ENCODE peak calls at places on chromosomes 4 and X, in four cellular contexts. N is endothelial cell of umbilical vein, M is IMR-90, F is K562. A is an unnamed sample.

GRCh38 chr4:37822220-37822619 is 4.3 kb upstream of the PGM2 start:
- DNase-seq in N (no peak), M (no peak), F (no peak), A (no peak)

GRCh38 chr4:148344382-148344781 is 97.8 kb downstream of the NR3C2 start:
- DNase-seq in N (peak), M (no peak), F (no peak), A (no peak)

GRCh38 chr4:113106076-113106475 is 56.6 kb downstream of the ANK2 start:
- DNase-seq in N (no peak), M (peak), F (no peak), A (no peak)

GRCh38 chrX:72467171-72467570 is 105.5 kb downstream of the HDAC8 start:
- DNase-seq in N (no peak), M (no peak), F (no peak), A (no peak)

GRCh38 chrX:69387559-69388487 is 116.3 kb upstream of the NALF2 start:
- DNase-seq in N (peak), M (peak), F (peak), A (no peak)

GRCh38 chr4:110586137-110586850 is 36.6 kb downstream of the PITX2 start:
- DNase-seq in N (peak), M (peak), F (no peak), A (no peak)

GRCh38 chr4:38565271-38566199 is 98.5 kb upstream of the KLF3 start:
- DNase-seq in N (no peak), M (peak), F (no peak), A (no peak)

GRCh38 chr4:47526281-47526680 is 41.2 kb downstream of the ATP10D start:
- DNase-seq in N (peak), M (peak), F (no peak), A (no peak)

GRCh38 chrX:119512145-119512800 is 44.0 kb downstream of the SLC25A5 start:
- DNase-seq in N (peak), M (peak), F (peak), A (no peak)

GRCh38 chrX:136183175-136183574 is 35.8 kb downstream of the FHL1 start:
- DNase-seq in N (no peak), M (no peak), F (no peak), A (no peak)

GRCh38 chr4:85402371-85402770 is 72.6 kb upstream of the ARHGAP24 start:
- DNase-seq in N (no peak), M (peak), F (no peak), A (no peak)

GRCh38 chr4:119005888-119006287 is 117.2 kb downstream of the SYNPO2 start:
- DNase-seq in N (no peak), M (no peak), F (no peak), A (no peak)

GRCh38 chr4:173039617-173040176 is 128.9 kb upstream of the GALNT7 start:
- DNase-seq in N (no peak), M (no peak), F (no peak), A (no peak)

GRCh38 chr4:54754394-54754793 is 96.6 kb downstream of the KIT start:
- DNase-seq in N (no peak), M (no peak), F (no peak), A (no peak)

GRCh38 chrX:130055899-130056298 is 54.4 kb downstream of the ELF4 start:
- DNase-seq in N (no peak), M (no peak), F (no peak), A (no peak)

GRCh38 chr4:158496030-158496741 is 25.5 kb upstream of the RXFP1 start:
- DNase-seq in N (peak), M (no peak), F (peak), A (no peak)

GRCh38 chr4:178320003-178320402 is 877.8 kb upstream of the AGA start:
- DNase-seq in N (no peak), M (no peak), F (no peak), A (no peak)

GRCh38 chr4:7024336-7024890 is 18.8 kb upstream of the TADA2B start:
- DNase-seq in N (no peak), M (no peak), F (no peak), A (no peak)

GRCh38 chr4:162201673-162202072 is 37.9 kb upstream of the FSTL5 start:
- DNase-seq in N (no peak), M (no peak), F (no peak), A (no peak)

GRCh38 chr4:6909113-6909969 is at the start of gene TBC1D14:
- DNase-seq in N (peak), M (peak), F (peak), A (no peak)

GRCh38 chr4:54548831-54549460 is 108.8 kb upstream of the KIT start:
- DNase-seq in N (no peak), M (no peak), F (no peak), A (no peak)

GRCh38 chr4:17055788-17056187 is 157.3 kb upstream of the LDB2 start:
- DNase-seq in N (peak), M (peak), F (no peak), A (no peak)

GRCh38 chr4:127781303-127782024 is 658 bp upstream of the HSPA4L start:
- DNase-seq in N (no peak), M (peak), F (no peak), A (no peak)

GRCh38 chrX:49260221-49260985 is 4.1 kb downstream of the FOXP3 start:
- DNase-seq in N (no peak), M (no peak), F (no peak), A (no peak)

GRCh38 chr4:139720806-139721205 is 55.2 kb downstream of the MGST2 start:
- DNase-seq in N (no peak), M (peak), F (no peak), A (no peak)

GRCh38 chrX:153672531-153673397 is 849 bp downstream of the PNCK start:
- DNase-seq in N (no peak), M (no peak), F (peak), A (no peak)

GRCh38 chrX:413322-414201 is 26.9 kb upstream of the PPP2R3B start:
- DNase-seq in N (peak), M (peak), F (no peak), A (no peak)

GRCh38 chrX:39767446-39767845 is 330.3 kb downstream of the BCOR start:
- DNase-seq in N (no peak), M (peak), F (no peak), A (no peak)

GRCh38 chr4:57102050-57102564 is 8.1 kb downstream of the IGFBP7 start:
- DNase-seq in N (peak), M (peak), F (no peak), A (no peak)

GRCh38 chrX:67700607-67701006 is 156.8 kb downstream of the AR start:
- DNase-seq in N (no peak), M (no peak), F (no peak), A (no peak)

GRCh38 chrX:12137982-12138365 is 299 bp upstream of the FRMPD4 start:
- DNase-seq in N (no peak), M (no peak), F (no peak), A (no peak)

GRCh38 chr4:663438-664428 is 10.3 kb downstream of the ATP5ME start:
- DNase-seq in N (no peak), M (no peak), F (no peak), A (no peak)
- TF ChIP-seq FOS in N (no peak), M (no peak), F (no peak), A (no peak)

DNA sequence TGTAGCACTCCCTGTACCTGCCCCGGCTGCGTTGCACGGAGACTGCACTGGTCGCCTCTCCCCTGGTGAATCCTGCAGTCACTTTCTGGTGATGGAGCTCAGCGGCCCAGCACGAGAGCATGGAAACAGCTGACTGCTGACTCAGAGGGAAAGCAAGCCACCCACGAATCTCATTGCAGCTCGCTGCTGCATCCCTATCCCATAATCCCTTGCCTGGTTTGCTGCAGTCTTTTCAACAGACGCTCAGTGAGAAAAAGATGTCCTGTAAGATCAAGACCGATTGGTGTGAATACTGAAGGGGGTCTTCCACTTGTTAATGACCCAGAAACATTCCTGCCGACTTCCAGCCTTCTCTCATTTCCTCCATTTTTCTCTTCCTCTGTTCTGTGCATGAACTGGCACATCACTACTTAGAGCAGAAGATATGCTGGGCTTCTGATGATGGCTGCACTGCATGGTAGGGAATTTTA is 52.9 kb downstream of the TRIM2 start:
- DNase-seq in N (peak), M (peak), F (no peak), A (no peak)
- TF ChIP-seq FOS in N (no peak), M (peak), F (no peak), A (no peak)

GRCh38 chr4:22848332-22848731 is 155.6 kb downstream of the GBA3 start:
- DNase-seq in N (no peak), M (no peak), F (no peak), A (no peak)

DNA sequence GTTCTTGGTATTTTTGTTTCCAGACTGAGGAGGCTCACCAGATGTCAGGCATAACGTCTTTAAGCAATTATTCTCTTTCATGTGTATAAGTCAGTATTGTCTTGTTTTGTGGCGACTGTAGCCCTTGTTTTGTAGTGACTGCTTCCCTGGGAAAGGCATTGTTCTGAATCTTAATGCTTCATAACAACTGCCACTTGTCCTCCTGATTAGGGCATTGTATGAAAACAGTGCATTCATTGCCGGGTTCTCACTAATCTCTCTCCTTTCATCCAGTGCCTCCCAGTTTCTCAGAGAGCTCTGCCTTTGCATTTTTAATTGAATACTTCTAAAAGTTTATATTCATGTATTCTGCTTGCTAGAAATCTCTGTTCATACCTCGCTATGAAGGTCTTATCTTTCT is 149.6 kb downstream of the GBA3 start:
- DNase-seq in N (no peak), M (no peak), F (no peak), A (no peak)
- TF ChIP-seq FOS in N (no peak), M (no peak), F (no peak), A (no peak)

GRCh38 chrX:73478961-73479360 is 32.1 kb downstream of the CDX4 start:
- DNase-seq in N (no peak), M (no peak), F (no peak), A (no peak)
- TF ChIP-seq FOS in N (no peak), M (no peak), F (no peak), A (no peak)

GRCh38 chr4:122810669-122811068 is 16.0 kb upstream of the FGF2 start:
- DNase-seq in N (peak), M (peak), F (no peak), A (no peak)
- TF ChIP-seq FOS in N (no peak), M (no peak), F (no peak), A (no peak)

GRCh38 chrX:152635941-152636340 is 1.8 kb upstream of the GABRQ start:
- DNase-seq in N (peak), M (peak), F (peak), A (no peak)
- TF ChIP-seq FOS in N (no peak), M (no peak), F (no peak), A (no peak)

GRCh38 chr4:151389316-151389715 is 19.7 kb upstream of the FHIP1A start:
- DNase-seq in N (no peak), M (no peak), F (no peak), A (no peak)
- TF ChIP-seq FOS in N (no peak), M (no peak), F (no peak), A (no peak)

DNA sequence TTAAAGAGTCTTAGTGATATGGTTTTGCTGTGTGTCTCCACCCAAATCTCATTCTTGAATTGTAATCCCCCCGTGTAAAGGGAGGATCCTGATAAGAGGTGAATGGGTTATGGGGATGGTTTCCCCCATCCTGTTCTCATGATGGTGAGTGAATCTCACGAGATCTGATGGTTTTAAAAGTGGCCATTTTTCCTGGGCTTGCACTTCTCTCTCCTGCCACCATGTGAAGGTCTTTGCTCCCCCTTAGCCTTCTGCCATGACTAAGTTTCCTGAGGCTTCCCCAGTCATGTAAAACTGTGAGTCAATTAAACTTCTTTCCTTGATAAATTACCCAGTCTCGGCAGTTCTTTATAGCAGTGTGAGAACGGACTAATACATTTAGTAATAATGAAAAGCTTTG is 46.9 kb downstream of the ANTXR2 start:
- DNase-seq in N (peak), M (peak), F (no peak), A (no peak)
- TF ChIP-seq FOS in N (no peak), M (no peak), F (no peak), A (no peak)

GRCh38 chrX:37350034-37350365 is 836 bp downstream of the PRRG1 start:
- DNase-seq in N (peak), M (peak), F (no peak), A (no peak)

GRCh38 chrX:37347420-37347819 is 1.7 kb upstream of the PRRG1 start:
- DNase-seq in N (no peak), M (peak), F (no peak), A (no peak)

GRCh38 chrX:37349131-37350033 is at the start of gene PRRG1:
- DNase-seq in N (peak), M (peak), F (peak), A (no peak)

GRCh38 chrX:37353646-37354045 is 4.5 kb downstream of the PRRG1 start:
- DNase-seq in N (no peak), M (no peak), F (no peak), A (no peak)

DNA sequence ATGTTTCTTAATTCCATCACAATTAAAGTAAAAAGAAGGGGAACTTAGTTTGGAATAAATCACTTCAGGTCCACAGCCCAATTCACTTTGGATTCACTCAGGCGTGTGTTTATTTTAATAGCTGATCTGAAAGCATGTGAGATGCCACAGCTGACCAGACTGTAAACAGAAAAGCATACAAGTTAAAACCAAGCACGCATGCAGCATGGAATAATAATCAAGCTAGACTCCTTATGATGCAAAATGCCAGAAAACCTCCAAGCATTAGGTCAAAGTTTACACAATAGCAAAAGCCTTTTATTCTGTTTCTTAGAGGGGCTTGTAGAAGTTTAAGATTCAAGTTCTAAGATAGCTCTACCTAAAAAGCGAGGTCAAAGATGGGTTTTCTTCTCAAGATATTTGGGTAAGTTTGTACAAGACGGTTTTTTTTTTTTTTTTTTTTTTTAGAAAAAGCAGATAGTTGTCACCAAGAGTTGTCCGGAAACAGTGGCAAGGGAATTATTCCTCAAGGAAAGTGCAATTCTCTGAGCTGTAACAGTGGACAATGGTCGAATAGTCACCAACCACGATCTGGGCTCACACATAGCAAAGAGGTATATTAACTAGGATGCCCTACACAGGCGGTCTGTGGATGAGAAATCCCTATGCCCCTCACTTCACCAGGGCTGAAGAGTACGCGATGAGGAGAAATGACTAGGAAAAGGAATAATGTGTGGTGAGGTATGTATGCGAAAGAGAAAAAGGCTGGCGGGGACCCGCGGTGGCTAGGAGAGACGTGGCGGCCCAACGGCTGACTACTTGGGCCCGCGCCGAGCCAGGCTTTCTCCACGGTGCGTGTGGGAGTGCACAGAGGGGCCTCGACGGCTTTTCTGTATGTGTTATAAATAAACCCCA is 680 bp upstream of the PRRG1 start:
- DNase-seq in N (no peak), M (peak), F (no peak), A (no peak)
- TF ChIP-seq FOS in N (no peak), M (no peak), F (no peak), A (no peak)